ENCODE peak calls at places on chromosomes 2 and 18, in eight cellular contexts. One of them, this sample, is unnamed.

GRCh38 chr2:39434233-39434897 is 2.7 kb downstream of the MAP4K3 start:
- DNase-seq in Peyer's patch: no peak
- DNase-seq in heart left ventricle: no peak
- DNase-seq in A549: no peak
- DNase-seq in IMR-90: peak; percentile 18
- DNase-seq in HepG2: no peak
- DNase-seq in thyroid gland: no peak
- DNase-seq in breast epithelium: no peak
- DNase-seq in this sample: no peak

GRCh38 chr2:168466190-168466737 is 10.2 kb downstream of the CERS6 start:
- DNase-seq in Peyer's patch: no peak
- DNase-seq in heart left ventricle: no peak
- DNase-seq in A549: no peak
- DNase-seq in IMR-90: no peak
- DNase-seq in HepG2: no peak
- DNase-seq in thyroid gland: no peak
- DNase-seq in breast epithelium: no peak
- DNase-seq in this sample: no peak

GRCh38 chr2:236180831-236181453 is 12.8 kb upstream of the GBX2 start:
- DNase-seq in Peyer's patch: no peak
- DNase-seq in heart left ventricle: no peak
- DNase-seq in A549: peak; percentile 87
- DNase-seq in IMR-90: peak; percentile 65
- DNase-seq in HepG2: peak; percentile 60
- DNase-seq in thyroid gland: peak; percentile 55
- DNase-seq in breast epithelium: no peak
- DNase-seq in this sample: peak; percentile 73

GRCh38 chr18:11548367-11548766 is 61.0 kb upstream of the SLC35G4 start:
- DNase-seq in Peyer's patch: no peak
- DNase-seq in heart left ventricle: no peak
- DNase-seq in A549: no peak
- DNase-seq in IMR-90: no peak
- DNase-seq in HepG2: no peak
- DNase-seq in thyroid gland: no peak
- DNase-seq in breast epithelium: no peak
- DNase-seq in this sample: no peak

GRCh38 chr18:53605198-53605597 is 619.3 kb downstream of the MBD2 start:
- DNase-seq in Peyer's patch: no peak
- DNase-seq in heart left ventricle: no peak
- DNase-seq in A549: no peak
- DNase-seq in IMR-90: no peak
- DNase-seq in HepG2: no peak
- DNase-seq in thyroid gland: no peak
- DNase-seq in breast epithelium: no peak
- DNase-seq in this sample: no peak

GRCh38 chr2:240095556-240096523 is 40.3 kb downstream of the COPS9 start:
- DNase-seq in Peyer's patch: no peak
- DNase-seq in heart left ventricle: no peak
- DNase-seq in A549: no peak
- DNase-seq in IMR-90: no peak
- DNase-seq in HepG2: no peak
- DNase-seq in thyroid gland: no peak
- DNase-seq in breast epithelium: no peak
- DNase-seq in this sample: no peak

GRCh38 chr2:65361623-65362022 is 70.8 kb downstream of the SPRED2 start:
- DNase-seq in Peyer's patch: no peak
- DNase-seq in heart left ventricle: no peak
- DNase-seq in A549: no peak
- DNase-seq in IMR-90: peak; percentile 48
- DNase-seq in HepG2: no peak
- DNase-seq in thyroid gland: no peak
- DNase-seq in breast epithelium: no peak
- DNase-seq in this sample: no peak

GRCh38 chr18:46264255-46264654 is 160.1 kb downstream of the HAUS1 start:
- DNase-seq in Peyer's patch: no peak
- DNase-seq in heart left ventricle: no peak
- DNase-seq in A549: peak; percentile 2
- DNase-seq in IMR-90: no peak
- DNase-seq in HepG2: peak; percentile 9
- DNase-seq in thyroid gland: no peak
- DNase-seq in breast epithelium: no peak
- DNase-seq in this sample: no peak

GRCh38 chr18:25349131-25349925 is 2.6 kb downstream of the ZNF521 start:
- DNase-seq in Peyer's patch: peak; percentile 50
- DNase-seq in heart left ventricle: peak; percentile 54
- DNase-seq in A549: no peak
- DNase-seq in IMR-90: peak; percentile 69
- DNase-seq in HepG2: no peak
- DNase-seq in thyroid gland: peak; percentile 30
- DNase-seq in breast epithelium: no peak
- DNase-seq in this sample: peak; percentile 25

GRCh38 chr2:21035282-21035973 is 8.4 kb downstream of the APOB start:
- DNase-seq in Peyer's patch: no peak
- DNase-seq in heart left ventricle: no peak
- DNase-seq in A549: no peak
- DNase-seq in IMR-90: no peak
- DNase-seq in HepG2: no peak
- DNase-seq in thyroid gland: no peak
- DNase-seq in breast epithelium: no peak
- DNase-seq in this sample: no peak

GRCh38 chr2:8332646-8333045 is 349.2 kb upstream of the ID2 start:
- DNase-seq in Peyer's patch: no peak
- DNase-seq in heart left ventricle: no peak
- DNase-seq in A549: no peak
- DNase-seq in IMR-90: no peak
- DNase-seq in HepG2: no peak
- DNase-seq in thyroid gland: no peak
- DNase-seq in breast epithelium: no peak
- DNase-seq in this sample: no peak

GRCh38 chr2:85811173-85811849 is 57.5 kb downstream of the ATOH8 start:
- DNase-seq in Peyer's patch: no peak
- DNase-seq in heart left ventricle: peak; percentile 59
- DNase-seq in A549: no peak
- DNase-seq in IMR-90: peak; percentile 45
- DNase-seq in HepG2: no peak
- DNase-seq in thyroid gland: peak; percentile 85
- DNase-seq in breast epithelium: no peak
- DNase-seq in this sample: peak; percentile 93

DNA sequence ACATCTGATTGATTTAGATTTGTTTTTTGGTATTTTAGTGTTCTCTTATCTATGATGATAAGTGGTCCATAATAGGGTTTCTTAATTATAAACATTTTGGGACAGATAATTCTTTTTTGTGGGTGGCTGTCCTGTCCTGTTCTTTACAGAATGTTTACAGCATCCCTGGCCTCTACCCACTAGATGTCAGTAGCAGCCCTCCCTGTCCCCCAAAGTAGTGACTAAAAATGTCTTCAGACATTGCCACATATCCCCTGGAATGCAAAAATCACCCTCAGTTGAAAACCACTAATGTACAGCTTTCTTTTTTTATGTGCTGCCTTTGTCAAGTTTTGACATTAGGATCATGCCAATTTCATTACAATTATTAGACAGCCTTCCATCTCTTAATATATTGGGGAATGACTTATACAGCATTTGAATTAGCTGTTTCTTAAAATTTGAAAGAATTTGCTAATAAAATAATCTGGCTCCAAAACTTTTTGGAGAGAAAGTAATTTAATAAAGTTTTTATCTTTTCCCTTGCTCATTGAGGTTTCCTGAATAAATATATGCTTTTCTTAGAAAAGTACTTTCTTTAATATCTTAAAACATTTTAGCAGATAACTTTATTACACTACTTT is 19.5 kb downstream of the WIPF1 start:
- DNase-seq in Peyer's patch: no peak
- DNase-seq in heart left ventricle: no peak
- DNase-seq in A549: no peak
- DNase-seq in IMR-90: peak; percentile 73
- DNase-seq in HepG2: no peak
- DNase-seq in thyroid gland: no peak
- DNase-seq in breast epithelium: no peak
- DNase-seq in this sample: no peak
- TF ChIP-seq CTCF in Peyer's patch: peak; percentile 54
- TF ChIP-seq CTCF in heart left ventricle: peak; percentile 53
- TF ChIP-seq CTCF in A549: peak; percentile 71
- TF ChIP-seq CTCF in IMR-90: peak; percentile 86
- TF ChIP-seq CTCF in HepG2: peak; percentile 29
- TF ChIP-seq CTCF in thyroid gland: no peak
- TF ChIP-seq CTCF in breast epithelium: peak; percentile 19
- TF ChIP-seq CTCF in this sample: no peak

DNA sequence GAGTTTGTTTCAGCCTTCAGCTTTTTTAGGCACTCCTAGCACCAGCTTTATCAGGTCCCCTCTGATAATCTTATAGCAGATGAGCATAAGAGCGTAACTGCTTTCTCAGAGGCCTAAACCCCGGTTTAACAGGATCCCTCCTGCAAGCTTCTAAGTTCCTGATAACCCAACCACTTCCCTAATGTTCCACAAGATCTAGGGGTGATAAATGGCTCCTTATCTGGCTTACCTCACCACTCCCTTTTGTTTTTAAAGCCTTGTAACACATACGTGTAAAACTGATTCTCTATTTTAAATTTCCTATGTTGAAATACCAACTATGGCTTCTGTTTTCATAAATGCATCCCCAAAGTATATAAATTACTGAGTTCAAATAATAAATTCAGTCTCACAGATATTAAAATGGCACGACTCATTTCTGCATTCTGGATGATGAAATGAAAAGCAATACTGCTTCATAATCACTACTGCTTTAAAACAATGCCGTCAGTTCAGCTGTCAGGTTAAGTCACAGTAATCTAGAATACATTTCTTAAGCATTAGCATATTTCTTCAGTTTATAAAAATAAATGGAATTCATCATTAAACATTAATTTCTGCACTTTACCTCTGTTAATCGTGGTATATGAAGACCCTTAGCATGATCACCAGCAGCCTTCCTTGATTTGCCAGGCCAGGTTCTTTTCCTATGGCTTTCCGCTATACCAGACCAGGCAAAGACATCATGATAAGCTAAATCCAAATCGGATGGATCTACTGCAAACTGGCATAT is 126.3 kb downstream of the C2orf74 start:
- DNase-seq in Peyer's patch: no peak
- DNase-seq in heart left ventricle: no peak
- DNase-seq in A549: no peak
- DNase-seq in IMR-90: peak; percentile 31
- DNase-seq in HepG2: no peak
- DNase-seq in thyroid gland: no peak
- DNase-seq in breast epithelium: no peak
- DNase-seq in this sample: no peak
- H3K4me3 ChIP-seq in Peyer's patch: no peak overlapping the region
- H3K4me3 ChIP-seq in heart left ventricle: no peak overlapping the region
- H3K4me3 ChIP-seq in A549: no peak overlapping the region
- H3K4me3 ChIP-seq in IMR-90: no peak overlapping the region
- H3K4me3 ChIP-seq in HepG2: no peak overlapping the region
- H3K4me3 ChIP-seq in thyroid gland: no peak overlapping the region
- H3K4me3 ChIP-seq in breast epithelium: no peak overlapping the region
- H3K4me3 ChIP-seq in this sample: no peak overlapping the region

GRCh38 chr2:70140978-70141753 is 49.7 kb downstream of the C2orf42 start:
- DNase-seq in Peyer's patch: peak; percentile 60
- DNase-seq in heart left ventricle: peak; percentile 43
- DNase-seq in A549: no peak
- DNase-seq in IMR-90: peak; percentile 53
- DNase-seq in HepG2: peak; percentile 48
- DNase-seq in thyroid gland: peak; percentile 90
- DNase-seq in breast epithelium: peak; percentile 80
- DNase-seq in this sample: peak; percentile 91
- TF ChIP-seq POLR2A in Peyer's patch: no peak
- TF ChIP-seq POLR2A in heart left ventricle: no peak
- TF ChIP-seq POLR2A in A549: no peak
- TF ChIP-seq POLR2A in IMR-90: peak; percentile 37
- TF ChIP-seq POLR2A in HepG2: no peak
- TF ChIP-seq POLR2A in thyroid gland: peak; percentile 61
- TF ChIP-seq POLR2A in breast epithelium: no peak
- TF ChIP-seq POLR2A in this sample: no peak

DNA sequence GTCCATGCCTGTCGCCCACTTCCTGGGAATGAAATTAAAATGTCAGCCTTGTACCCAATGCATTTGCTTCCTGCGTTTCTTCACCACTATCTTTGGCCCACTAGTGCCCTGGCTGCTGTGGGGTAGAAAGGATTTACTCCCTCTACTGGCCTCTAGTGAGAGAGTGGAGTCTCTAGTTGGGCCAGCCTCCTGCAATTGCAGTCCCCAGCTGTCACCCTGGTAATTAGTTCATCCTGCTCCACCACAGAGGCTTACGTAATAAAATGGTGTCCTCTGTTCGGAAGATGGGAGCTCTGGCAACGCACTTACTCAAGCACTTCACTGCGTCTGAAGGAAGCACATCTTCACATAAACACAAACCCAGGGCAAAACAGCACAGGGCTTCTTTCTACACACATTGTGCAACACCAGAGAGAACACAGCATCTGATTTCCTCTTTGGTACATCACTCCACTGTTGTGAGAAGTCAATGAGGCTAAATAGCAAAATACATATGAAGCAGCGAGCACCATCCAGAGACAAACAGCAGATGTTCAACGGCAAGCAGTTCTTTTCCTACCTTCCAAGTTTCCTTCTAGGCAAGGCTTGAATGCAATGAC is 274.6 kb downstream of the LRATD1 start:
- DNase-seq in Peyer's patch: no peak
- DNase-seq in heart left ventricle: no peak
- DNase-seq in A549: peak; percentile 3
- DNase-seq in IMR-90: no peak
- DNase-seq in HepG2: peak; percentile 13
- DNase-seq in thyroid gland: no peak
- DNase-seq in breast epithelium: no peak
- DNase-seq in this sample: no peak
- TF ChIP-seq CTCF in Peyer's patch: no peak
- TF ChIP-seq CTCF in heart left ventricle: no peak
- TF ChIP-seq CTCF in A549: no peak
- TF ChIP-seq CTCF in IMR-90: no peak
- TF ChIP-seq CTCF in HepG2: peak; percentile 39
- TF ChIP-seq CTCF in thyroid gland: no peak
- TF ChIP-seq CTCF in breast epithelium: no peak
- TF ChIP-seq CTCF in this sample: no peak

GRCh38 chr2:100561191-100561590 is 1.6 kb upstream of the PDCL3 start:
- DNase-seq in Peyer's patch: no peak
- DNase-seq in heart left ventricle: no peak
- DNase-seq in A549: no peak
- DNase-seq in IMR-90: no peak
- DNase-seq in HepG2: no peak
- DNase-seq in thyroid gland: no peak
- DNase-seq in breast epithelium: no peak
- DNase-seq in this sample: no peak

GRCh38 chr2:100563407-100564247 is 834 bp downstream of the PDCL3 start:
- DNase-seq in Peyer's patch: no peak
- DNase-seq in heart left ventricle: no peak
- DNase-seq in A549: no peak
- DNase-seq in IMR-90: no peak
- DNase-seq in HepG2: no peak
- DNase-seq in thyroid gland: peak; percentile 10
- DNase-seq in breast epithelium: no peak
- DNase-seq in this sample: no peak

GRCh38 chr2:100554788-100555407 is 7.9 kb upstream of the PDCL3 start:
- DNase-seq in Peyer's patch: no peak
- DNase-seq in heart left ventricle: no peak
- DNase-seq in A549: no peak
- DNase-seq in IMR-90: no peak
- DNase-seq in HepG2: no peak
- DNase-seq in thyroid gland: no peak
- DNase-seq in breast epithelium: no peak
- DNase-seq in this sample: no peak

GRCh38 chr2:100562613-100563406 is at the start of gene PDCL3:
- DNase-seq in Peyer's patch: peak; percentile 97
- DNase-seq in heart left ventricle: peak; percentile 96
- DNase-seq in A549: peak; percentile 93
- DNase-seq in IMR-90: peak; percentile 99
- DNase-seq in HepG2: peak; percentile 98
- DNase-seq in thyroid gland: peak; percentile 99
- DNase-seq in breast epithelium: peak; percentile 92
- DNase-seq in this sample: peak; percentile 97

GRCh38 chr2:100560431-100560830 is 2.4 kb upstream of the PDCL3 start:
- DNase-seq in Peyer's patch: no peak
- DNase-seq in heart left ventricle: no peak
- DNase-seq in A549: no peak
- DNase-seq in IMR-90: no peak
- DNase-seq in HepG2: no peak
- DNase-seq in thyroid gland: no peak
- DNase-seq in breast epithelium: no peak
- DNase-seq in this sample: no peak
- H3K4me3 ChIP-seq in Peyer's patch: no peak overlapping the region
- H3K4me3 ChIP-seq in heart left ventricle: no peak overlapping the region
- H3K4me3 ChIP-seq in A549: no peak overlapping the region
- H3K4me3 ChIP-seq in IMR-90: no peak overlapping the region
- H3K4me3 ChIP-seq in HepG2: no peak overlapping the region
- H3K4me3 ChIP-seq in thyroid gland: no peak overlapping the region
- H3K4me3 ChIP-seq in breast epithelium: no peak overlapping the region
- H3K4me3 ChIP-seq in this sample: no peak overlapping the region